ENCODE peak calls at places on chromosomes 2 and 18, in five cellular contexts. P is astrocyte of the hippocampus; T is left cardiac atrium; Z is stimulated activated CD4-positive, alpha-beta T cell treated with anti-CD3 and anti-CD28 coated beads, Interleukin-12 subunit alpha, Interleukin-12 subunit beta, amount 100 ng/mL, for 4 hours; F is GM12891. X is an unnamed sample.
A peak's percentile ranks its signal among the peaks of the same experiment; 100 is the strongest.

GRCh38 chr2:176177580-176178270 is 10.7 kb upstream of the HOXD1 start:
- DNase-seq in P (no peak), T (no peak), Z (no peak), F (no peak), X (no peak)

GRCh38 chr2:36857713-36858112 is 108.6 kb downstream of the STRN start:
- DNase-seq in P (no peak), T (no peak), Z (no peak), F (no peak), X (no peak)

GRCh38 chr2:226673314-226673723 is 126.3 kb downstream of the IRS1 start:
- DNase-seq in P (peak; percentile 93), T (peak; percentile 43), Z (no peak), F (no peak), X (no peak)

GRCh38 chr18:26863122-26863879 is 2.2 kb downstream of the AQP4 start:
- DNase-seq in P (peak; percentile 58), T (peak; percentile 75), Z (no peak), F (no peak), X (no peak)

GRCh38 chr2:36611316-36611990 is 13.5 kb upstream of the FEZ2 start:
- DNase-seq in P (no peak), T (no peak), Z (no peak), F (no peak), X (no peak)

GRCh38 chr18:55289048-55289447 is 298.9 kb downstream of the TCF4 start:
- DNase-seq in P (no peak), T (no peak), Z (no peak), F (no peak), X (no peak)

GRCh38 chr18:46632401-46633089 is 24.5 kb downstream of the LOXHD1 start:
- DNase-seq in P (peak; percentile 43), T (no peak), Z (no peak), F (no peak), X (no peak)

GRCh38 chr18:46899274-46899948 is 17.9 kb downstream of the PIAS2 start:
- DNase-seq in P (peak; percentile 68), T (no peak), Z (no peak), F (no peak), X (no peak)

GRCh38 chr2:8555543-8555942 is 126.3 kb upstream of the ID2 start:
- DNase-seq in P (no peak), T (no peak), Z (no peak), F (no peak), X (no peak)

GRCh38 chr2:109402180-109402579 is 211.6 kb downstream of the SEPTIN10 start:
- DNase-seq in P (peak; percentile 87), T (peak; percentile 15), Z (no peak), F (no peak), X (no peak)

GRCh38 chr2:57906152-57906732 is 140.4 kb upstream of the VRK2 start:
- DNase-seq in P (peak; percentile 71), T (no peak), Z (no peak), F (no peak), X (no peak)

GRCh38 chr2:97546711-97547110 is 43.0 kb downstream of the ANKRD36B start:
- DNase-seq in P (no peak), T (no peak), Z (no peak), F (no peak), X (no peak)

GRCh38 chr2:174028935-174029334 is 63.8 kb upstream of the SP3 start:
- DNase-seq in P (no peak), T (no peak), Z (no peak), F (no peak), X (no peak)

GRCh38 chr18:79975985-79976680 is 11.7 kb downstream of the HSBP1L1 start:
- DNase-seq in P (no peak), T (no peak), Z (no peak), F (no peak), X (no peak)

GRCh38 chr2:172012688-172013358 is 13.1 kb downstream of the METAP1D start:
- DNase-seq in P (peak; percentile 57), T (no peak), Z (no peak), F (no peak), X (no peak)